ENCODE peak calls at places on chromosome 13, in seven cellular contexts. E, I, V, T, H, R and J are unnamed samples.

GRCh38 chr13:49357694-49358093 is 86.2 kb downstream of the CAB39L start:
- DNase-seq in I (no peak), E (no peak), V (no peak), H (no peak), R (no peak), T (no peak), J (no peak)

GRCh38 chr13:64884976-64885375 is 2345.2 kb downstream of the PCDH9 start:
- DNase-seq in R (no peak), H (no peak), E (no peak), I (no peak), T (no peak), V (no peak), J (no peak)

GRCh38 chr13:79451500-79451962 is 29.4 kb upstream of the NDFIP2 start:
- DNase-seq in R (peak), V (no peak), H (peak), I (peak), E (peak), T (no peak), J (peak)

GRCh38 chr13:90099847-90100246 is 1247.6 kb upstream of the MIR17HG start:
- DNase-seq in T (no peak), R (no peak), E (no peak), V (no peak), H (no peak), I (no peak), J (no peak)

GRCh38 chr13:107066355-107066754 is 498.4 kb upstream of the ARGLU1 start:
- DNase-seq in V (no peak), R (no peak), T (no peak), E (no peak), I (no peak), H (no peak), J (no peak)

GRCh38 chr13:27789495-27790303 is 2.6 kb upstream of the GSX1 start:
- DNase-seq in E (no peak), T (peak), R (no peak), H (no peak), V (peak), I (no peak), J (no peak)

GRCh38 chr13:44857061-44857460 is 132.2 kb downstream of the NUFIP1 start:
- DNase-seq in V (no peak), R (no peak), E (no peak), H (no peak), T (no peak), I (no peak), J (no peak)

GRCh38 chr13:90103099-90103784 is 1244.2 kb upstream of the MIR17HG start:
- DNase-seq in R (no peak), I (no peak), E (no peak), H (no peak), T (no peak), V (no peak), J (no peak)

GRCh38 chr13:44718467-44718866 is 142.3 kb upstream of the TSC22D1 start:
- DNase-seq in T (no peak), E (no peak), H (no peak), R (no peak), I (no peak), V (no peak), J (no peak)

GRCh38 chr13:40755082-40755755 is 15.8 kb downstream of the MRPS31 start:
- DNase-seq in E (no peak), I (no peak), H (no peak), R (no peak), V (no peak), T (no peak), J (no peak)

GRCh38 chr13:101576452-101576851 is 124.0 kb downstream of the ITGBL1 start:
- DNase-seq in T (no peak), H (no peak), V (peak), R (no peak), I (no peak), E (no peak), J (no peak)

GRCh38 chr13:41813426-41813825 is 147.5 kb downstream of the VWA8 start:
- DNase-seq in T (no peak), I (no peak), E (no peak), V (no peak), H (no peak), R (no peak), J (no peak)

GRCh38 chr13:28355822-28356371 is 139.0 kb downstream of the FLT1 start:
- DNase-seq in I (no peak), V (no peak), E (no peak), T (no peak), R (no peak), H (no peak), J (no peak)

GRCh38 chr13:40982772-40983171 is 36.3 kb downstream of the ELF1 start:
- DNase-seq in V (no peak), R (no peak), H (no peak), I (peak), T (no peak), E (peak), J (no peak)

GRCh38 chr13:50200988-50201387 is 185.7 kb downstream of the KCNRG start:
- DNase-seq in T (no peak), R (peak), V (no peak), I (no peak), E (no peak), H (no peak), J (no peak)

GRCh38 chr13:102599451-102600012 is 2.7 kb downstream of the TPP2 start:
- DNase-seq in T (no peak), E (no peak), R (no peak), I (no peak), H (no peak), V (no peak), J (no peak)

GRCh38 chr13:42116225-42116624 is 67.8 kb downstream of the DGKH start:
- DNase-seq in H (no peak), R (no peak), V (no peak), E (no peak), I (no peak), T (no peak), J (no peak)

GRCh38 chr13:43861863-43862262 is 17.7 kb downstream of the CCDC122 start:
- DNase-seq in E (no peak), R (no peak), I (no peak), V (no peak), T (no peak), H (no peak), J (no peak)

GRCh38 chr13:67614013-67614412 is 383.9 kb upstream of the PCDH9 start:
- DNase-seq in H (no peak), I (no peak), R (no peak), E (no peak), T (no peak), V (no peak), J (no peak)

GRCh38 chr13:59269476-59269875 is 894.3 kb downstream of the DIAPH3 start:
- DNase-seq in T (no peak), I (no peak), V (no peak), H (no peak), R (no peak), E (no peak), J (no peak)

GRCh38 chr13:32117696-32118095 is 86.1 kb downstream of the FRY start:
- DNase-seq in I (no peak), H (no peak), R (no peak), E (no peak), T (no peak), V (no peak), J (no peak)

GRCh38 chr13:114106526-114106925 is 25.9 kb downstream of the RASA3 start:
- DNase-seq in V (no peak), I (no peak), H (no peak), R (no peak), E (no peak), T (no peak), J (no peak)

GRCh38 chr13:39100996-39101751 is 62.9 kb downstream of the NHLRC3 start:
- DNase-seq in T (no peak), R (no peak), H (no peak), I (no peak), E (no peak), V (no peak), J (no peak)

GRCh38 chr13:95099541-95099940 is 201.7 kb downstream of the ABCC4 start:
- DNase-seq in H (no peak), R (no peak), V (peak), E (no peak), T (no peak), I (no peak), J (no peak)

GRCh38 chr13:91601807-91602206 is 203.4 kb downstream of the GPC5 start:
- DNase-seq in R (no peak), V (no peak), H (no peak), T (no peak), I (no peak), E (no peak), J (no peak)

GRCh38 chr13:40503026-40503425 is 163.4 kb downstream of the FOXO1 start:
- DNase-seq in V (no peak), H (no peak), T (no peak), E (no peak), R (no peak), I (no peak), J (no peak)

GRCh38 chr13:94660695-94661324 is 51.5 kb downstream of the SOX21 start:
- DNase-seq in V (no peak), I (no peak), R (peak), H (no peak), E (peak), T (no peak), J (no peak)

GRCh38 chr13:42364613-42365000 is 92.7 kb downstream of the AKAP11 start:
- DNase-seq in E (no peak), H (no peak), R (no peak), I (no peak), V (no peak), T (no peak), J (no peak)

GRCh38 chr13:52862358-52863206 is 14.1 kb upstream of the PCDH8 start:
- DNase-seq in T (peak), I (no peak), V (peak), E (peak), R (peak), H (no peak), J (no peak)

GRCh38 chr13:41812851-41813250 is 148.1 kb downstream of the VWA8 start:
- DNase-seq in T (no peak), E (no peak), I (peak), V (no peak), R (no peak), H (no peak), J (no peak)

GRCh38 chr13:44932171-44932849 is 57.0 kb downstream of the NUFIP1 start:
- DNase-seq in V (no peak), T (no peak), R (no peak), E (no peak), H (no peak), I (no peak), J (no peak)

GRCh38 chr13:44109986-44110640 is 230.4 kb downstream of the LACC1 start:
- DNase-seq in R (no peak), E (no peak), V (no peak), I (no peak), H (no peak), T (no peak), J (no peak)

GRCh38 chr13:73702419-73703071 is 431.7 kb downstream of the KLF12 start:
- DNase-seq in I (peak), V (no peak), H (no peak), E (no peak), R (no peak), T (no peak), J (no peak)

GRCh38 chr13:33015791-33016323 is 366 bp upstream of the KL start:
- DNase-seq in I (no peak), H (no peak), R (no peak), E (no peak), V (no peak), T (peak), J (peak)

DNA sequence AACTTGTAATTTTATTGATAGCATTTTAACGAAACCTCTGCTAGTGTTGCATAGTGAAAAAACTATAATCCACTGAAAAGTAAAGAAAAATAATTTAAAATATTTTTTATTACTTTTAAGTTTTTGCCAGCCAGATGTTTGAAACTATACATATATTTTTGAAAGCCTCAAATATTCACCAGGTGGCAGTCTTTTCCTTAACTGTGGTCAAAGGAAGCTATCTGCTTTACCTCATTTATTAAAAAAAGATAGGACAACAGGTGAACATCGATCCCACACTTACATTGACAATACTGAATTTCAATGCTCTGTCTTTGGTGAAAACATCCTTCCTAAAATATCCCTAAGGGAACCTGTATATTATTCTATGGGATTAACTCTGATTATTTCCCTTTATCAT is 100.5 kb downstream of the TRPC4 start:
- DNase-seq in I (no peak), T (no peak), E (no peak), V (peak), H (no peak), R (no peak), J (no peak)
- TF ChIP-seq TAF1 in I (no peak), T (no peak), E (no peak), V (no peak), H (no peak), R (no peak), J (no peak)

GRCh38 chr13:60433505-60433904 is 36.5 kb downstream of the TDRD3 start:
- DNase-seq in V (no peak), I (no peak), T (no peak), R (no peak), E (no peak), H (no peak), J (no peak)

GRCh38 chr13:60435762-60436374 is 38.8 kb downstream of the TDRD3 start:
- DNase-seq in R (no peak), E (no peak), I (no peak), T (no peak), V (no peak), H (no peak), J (no peak)

GRCh38 chr13:60426075-60426474 is 29.1 kb downstream of the TDRD3 start:
- DNase-seq in H (no peak), V (no peak), T (no peak), E (no peak), I (no peak), R (no peak), J (no peak)

GRCh38 chr13:60427285-60427684 is 30.3 kb downstream of the TDRD3 start:
- DNase-seq in E (no peak), R (no peak), I (peak), V (no peak), H (no peak), T (no peak), J (no peak)

DNA sequence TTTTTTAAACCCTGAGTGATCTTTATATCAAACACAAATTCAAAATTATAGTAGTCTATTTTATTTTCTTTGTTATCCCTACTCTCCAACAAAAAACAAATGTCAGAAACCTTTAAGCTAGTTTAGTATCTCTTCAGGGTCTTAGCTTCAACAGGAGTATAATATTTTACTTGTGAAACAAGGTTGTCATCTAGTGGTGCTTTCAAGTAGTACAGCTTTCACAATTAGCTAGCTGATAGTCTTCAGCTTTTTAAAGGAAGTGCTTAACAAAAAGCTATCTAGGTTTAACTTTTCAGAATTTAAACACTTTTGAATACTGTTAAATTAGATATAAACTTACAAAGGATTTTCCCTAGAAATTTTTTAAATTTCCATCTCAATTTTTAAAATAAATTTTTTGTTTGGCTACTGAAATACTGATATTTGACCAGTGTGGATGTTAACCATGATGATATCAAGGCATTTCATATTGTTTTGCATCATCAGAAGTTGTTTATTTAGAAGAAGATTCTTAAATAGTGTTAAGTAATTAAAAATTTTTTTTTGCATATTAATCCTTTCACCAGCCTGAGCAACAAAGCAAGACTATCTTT is 34.2 kb downstream of the TDRD3 start:
- DNase-seq in E (peak), H (no peak), V (peak), I (peak), R (peak), T (no peak), J (no peak)
- TF ChIP-seq TAF1 in E (no peak), H (no peak), V (no peak), I (no peak), R (no peak), T (no peak), J (no peak)

GRCh38 chr13:112774829-112775565 is 85.2 kb downstream of the ATP11A start:
- DNase-seq in T (no peak), E (no peak), R (no peak), V (no peak), I (no peak), H (no peak), J (no peak)
- TF ChIP-seq TAF1 in T (no peak), E (no peak), R (no peak), V (no peak), I (no peak), H (no peak), J (no peak)

DNA sequence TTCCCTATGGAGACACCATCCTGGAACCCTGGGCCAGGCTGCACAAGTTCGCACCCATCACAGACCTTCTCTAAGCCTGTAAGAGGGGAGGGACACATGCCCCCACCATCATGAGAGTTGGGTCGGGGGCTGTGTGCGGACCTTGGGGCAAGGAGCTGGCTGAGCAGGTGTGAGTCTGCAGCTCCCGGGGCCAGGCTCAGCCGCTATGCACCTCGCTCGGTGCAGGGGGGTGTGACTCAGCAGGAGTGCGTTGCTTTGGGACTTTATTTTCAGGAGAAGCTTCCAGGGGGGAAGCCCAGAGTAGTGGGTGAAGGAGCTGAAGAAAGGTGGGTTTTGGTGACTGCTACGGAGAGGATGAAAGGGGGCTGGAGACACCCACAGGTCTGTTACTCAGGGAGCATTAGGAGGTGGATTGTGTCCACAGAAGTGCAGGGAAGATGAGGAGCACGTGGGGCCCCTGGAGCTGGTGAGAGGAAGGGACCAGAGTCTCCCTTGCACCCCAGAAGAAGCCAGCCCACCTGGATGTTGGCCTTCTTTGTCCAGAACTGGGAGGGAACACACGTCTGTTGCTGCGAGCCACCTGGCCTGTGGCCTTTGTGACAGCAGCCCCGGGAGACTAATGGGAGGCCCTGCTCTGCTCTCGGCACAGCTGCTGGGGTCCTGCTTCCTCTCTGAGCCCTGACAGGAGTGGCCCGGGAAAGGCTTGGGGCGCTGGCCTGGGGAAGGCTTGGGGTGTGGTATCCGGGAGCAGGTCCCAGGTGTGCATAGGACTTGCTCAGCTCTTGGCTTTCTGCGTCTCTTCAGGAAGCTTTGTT is 162.6 kb downstream of the TEX29 start:
- DNase-seq in H (no peak), T (no peak), R (no peak), V (no peak), I (no peak), E (no peak), J (no peak)
- TF ChIP-seq TAF1 in H (no peak), T (no peak), R (no peak), V (no peak), I (no peak), E (no peak), J (no peak)

GRCh38 chr13:26308836-26309235 is 54.9 kb downstream of the CDK8 start:
- DNase-seq in E (no peak), T (no peak), I (no peak), H (no peak), V (no peak), R (no peak), J (no peak)

GRCh38 chr13:26307701-26308100 is 53.8 kb downstream of the CDK8 start:
- DNase-seq in R (no peak), E (no peak), T (no peak), H (no peak), V (no peak), I (no peak), J (no peak)

GRCh38 chr13:26310470-26310869 is 56.5 kb downstream of the CDK8 start:
- DNase-seq in V (no peak), R (no peak), E (no peak), H (no peak), I (no peak), T (no peak), J (no peak)

GRCh38 chr13:26308250-26308649 is 54.3 kb downstream of the CDK8 start:
- DNase-seq in I (no peak), R (no peak), H (no peak), T (no peak), V (no peak), E (no peak), J (no peak)

DNA sequence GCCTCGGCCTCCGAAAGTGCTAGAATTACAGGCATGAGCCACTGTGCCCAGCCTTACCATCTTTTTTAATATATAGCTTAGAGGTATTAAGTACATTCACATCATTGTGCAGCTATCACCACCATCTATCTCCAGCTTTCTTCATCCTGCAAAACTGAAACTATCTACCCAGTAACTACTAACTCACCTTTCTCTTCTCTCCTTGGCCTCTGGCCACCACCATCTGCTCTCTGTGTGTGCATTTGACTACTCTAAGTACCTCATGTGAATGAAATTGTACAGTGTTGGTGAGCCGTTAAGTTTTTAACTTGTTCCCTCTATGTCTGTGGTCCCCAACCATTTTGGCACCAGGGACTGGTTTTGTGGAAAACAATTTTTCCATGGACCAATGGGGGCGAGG is 56.1 kb downstream of the CDK8 start:
- DNase-seq in E (no peak), V (no peak), I (no peak), T (no peak), H (no peak), R (no peak), J (no peak)
- TF ChIP-seq TAF1 in E (no peak), V (no peak), I (no peak), T (no peak), H (no peak), R (no peak), J (no peak)

GRCh38 chr13:29835280-29836061 is 14.9 kb downstream of the UBL3 start:
- DNase-seq in V (no peak), T (no peak), H (no peak), R (no peak), E (no peak), I (no peak), J (no peak)

GRCh38 chr13:29844441-29844840 is 6.0 kb downstream of the UBL3 start:
- DNase-seq in R (no peak), V (no peak), T (no peak), E (no peak), I (no peak), H (no peak), J (no peak)

GRCh38 chr13:29845440-29846056 is 4.9 kb downstream of the UBL3 start:
- DNase-seq in H (no peak), V (no peak), T (no peak), R (no peak), E (no peak), I (no peak), J (no peak)

GRCh38 chr13:29840585-29840984 is 9.8 kb downstream of the UBL3 start:
- DNase-seq in T (no peak), E (no peak), V (no peak), R (no peak), H (no peak), I (no peak), J (no peak)
- TF ChIP-seq TAF1 in T (no peak), E (no peak), V (no peak), R (no peak), H (no peak), I (no peak), J (no peak)